ENCODE peak calls at places on chromosomes 4 and X, in five cellular contexts. X is astrocyte of the cerebellum, D is uterus, I is GM10248, O is fibroblast of mammary gland. H is an unnamed sample.

GRCh38 chr4:4569036-4569435 is 27.2 kb upstream of the STX18 start:
- DNase-seq in X (no peak), D (no peak), I (no peak), O (peak), H (no peak)

GRCh38 chr4:86117781-86118302 is 242.0 kb downstream of the MAPK10 start:
- DNase-seq in X (peak), D (peak), I (no peak), O (peak), H (peak)

GRCh38 chr4:134470544-134470943 is 269.0 kb upstream of the PABPC4L start:
- DNase-seq in X (no peak), D (no peak), I (peak), O (peak), H (no peak)

GRCh38 chr4:1011022-1011694 is at the start of gene FGFRL1:
- DNase-seq in X (peak), D (peak), I (peak), O (peak), H (peak)

GRCh38 chrX:50747471-50747900 is 66.5 kb downstream of the SHROOM4 start:
- DNase-seq in X (no peak), D (no peak), I (peak), O (peak), H (peak)

GRCh38 chr4:126592088-126592487 is 1040.7 kb upstream of the INTU start:
- DNase-seq in X (peak), D (no peak), I (no peak), O (peak), H (no peak)

GRCh38 chrX:153768311-153769157 is 4.5 kb downstream of the PLXNB3 start:
- DNase-seq in X (no peak), D (no peak), I (no peak), O (no peak), H (no peak)

GRCh38 chrX:45758319-45758718 is 557.6 kb upstream of the DIPK2B start:
- DNase-seq in X (peak), D (no peak), I (no peak), O (peak), H (peak)

GRCh38 chr4:39375478-39375877 is 9.3 kb upstream of the RFC1 start:
- DNase-seq in X (no peak), D (no peak), I (no peak), O (no peak), H (no peak)

GRCh38 chrX:151806967-151807540 is 72.5 kb downstream of the CNGA2 start:
- DNase-seq in X (no peak), D (no peak), I (no peak), O (no peak), H (no peak)

GRCh38 chrX:77749695-77750094 is 36.3 kb downstream of the ATRX start:
- DNase-seq in X (no peak), D (no peak), I (no peak), O (peak), H (no peak)

GRCh38 chr4:98828801-98829200 is 100.1 kb downstream of the EIF4E start:
- DNase-seq in X (no peak), D (no peak), I (no peak), O (peak), H (no peak)
- TF ChIP-seq CTCF in X (no peak), D (no peak), I (no peak), O (peak), H (peak)

GRCh38 chrX:17160971-17161370 is 214.0 kb upstream of the NHS start:
- DNase-seq in X (no peak), D (no peak), I (no peak), O (peak), H (no peak)
- TF ChIP-seq CTCF in X (no peak), D (no peak), I (no peak), O (no peak), H (no peak)

GRCh38 chr4:2536193-2537010 is at the start of gene FAM193A:
- DNase-seq in X (peak), D (peak), I (peak), O (peak), H (peak)

GRCh38 chr4:2534904-2535385 is 1.5 kb upstream of the FAM193A start:
- DNase-seq in X (no peak), D (no peak), I (no peak), O (no peak), H (no peak)

GRCh38 chr4:2537011-2537830 is 774 bp downstream of the FAM193A start:
- DNase-seq in X (no peak), D (peak), I (peak), O (peak), H (no peak)

DNA sequence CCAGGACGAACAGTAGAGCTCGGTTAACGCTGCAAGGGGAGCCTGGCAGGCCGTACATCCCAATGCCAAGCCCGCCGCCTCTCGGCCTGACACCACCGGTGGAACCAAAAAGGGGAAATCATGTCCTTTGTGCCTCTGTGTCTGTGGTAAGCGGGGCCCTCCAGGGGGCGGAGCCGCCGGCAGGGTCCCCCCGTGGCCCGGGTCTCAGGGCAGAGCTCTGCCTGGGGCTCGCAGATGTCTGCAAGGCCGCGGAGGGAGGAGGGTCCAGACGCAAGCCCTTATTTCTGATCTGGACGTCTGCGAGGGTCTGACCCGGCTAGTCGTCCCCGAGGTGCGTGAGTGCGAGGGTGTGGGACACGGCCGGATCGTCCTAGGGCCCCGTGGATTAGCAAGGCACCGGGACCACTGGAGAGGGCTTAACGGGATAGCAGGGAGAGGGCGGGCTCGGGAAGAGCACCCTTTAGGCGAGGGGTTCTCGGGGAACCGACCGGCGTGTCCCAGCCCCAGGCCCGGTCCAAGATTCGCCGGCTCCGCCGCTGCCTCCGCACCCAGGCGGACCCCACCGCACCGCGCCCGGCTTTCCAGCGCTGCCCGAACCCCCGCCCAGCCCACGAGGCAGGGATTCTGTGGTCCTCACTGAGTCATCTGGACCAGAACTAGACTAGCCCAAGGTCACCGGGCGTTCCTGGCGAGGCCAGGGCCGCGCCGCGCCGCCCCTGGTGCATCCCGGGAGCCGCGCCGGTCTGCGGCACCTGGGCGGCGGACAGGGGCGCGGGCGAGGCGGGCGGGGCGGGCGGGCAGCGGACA is 858 bp upstream of the FAM193A start:
- DNase-seq in X (no peak), D (no peak), I (peak), O (peak), H (no peak)
- TF ChIP-seq CTCF in X (peak), D (no peak), I (peak), O (peak), H (peak)

DNA sequence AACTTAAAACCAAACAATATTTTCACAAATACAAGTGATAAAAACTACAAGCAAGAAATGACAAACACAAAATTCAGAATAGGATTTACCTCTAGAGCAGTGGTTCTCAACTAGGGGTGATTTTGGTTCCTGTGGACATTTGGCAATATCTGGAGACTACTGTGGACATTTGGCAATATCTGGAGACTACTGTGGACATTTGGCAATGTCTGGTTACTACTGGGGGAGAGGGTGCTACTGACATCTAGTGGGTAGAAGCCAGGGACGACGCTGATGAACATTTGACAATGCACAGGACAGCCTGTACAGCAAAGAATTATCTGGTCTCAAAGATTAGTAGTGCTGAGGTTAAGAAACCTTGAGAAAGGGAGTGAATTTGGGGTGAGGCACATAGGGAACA is 169.8 kb downstream of the CLCN4 start:
- DNase-seq in X (no peak), D (no peak), I (no peak), O (peak), H (peak)
- TF ChIP-seq CTCF in X (peak), D (no peak), I (peak), O (peak), H (peak)

H was measured in AG09309.